ENCODE peak calls at places on chromosomes 7 and 10, in four cellular contexts. One of them, this sample, is unnamed.

GRCh38 chr10:93357680-93358079 is 124.5 kb downstream of the MYOF start:
- DNase-seq in GF-D8: no peak
- DNase-seq in stimulated activated CD4-positive, alpha-beta T cell treated with anti-CD3 and anti-CD28 coated beads, Interleukin-1b, Interleukin-23, amount 100 ng/mL, for 24 hours: no peak
- DNase-seq in HFFc6: peak; percentile 17
- DNase-seq in this sample: no peak

GRCh38 chr7:31096198-31096881 is 44.2 kb downstream of the ADCYAP1R1 start:
- DNase-seq in GF-D8: no peak
- DNase-seq in stimulated activated CD4-positive, alpha-beta T cell treated with anti-CD3 and anti-CD28 coated beads, Interleukin-1b, Interleukin-23, amount 100 ng/mL, for 24 hours: no peak
- DNase-seq in HFFc6: no peak
- DNase-seq in this sample: no peak

GRCh38 chr10:541750-542371 is 147.6 kb downstream of the DIP2C start:
- DNase-seq in GF-D8: no peak
- DNase-seq in stimulated activated CD4-positive, alpha-beta T cell treated with anti-CD3 and anti-CD28 coated beads, Interleukin-1b, Interleukin-23, amount 100 ng/mL, for 24 hours: no peak
- DNase-seq in HFFc6: no peak
- DNase-seq in this sample: no peak

GRCh38 chr10:77159538-77160110 is 478.0 kb downstream of the KCNMA1 start:
- DNase-seq in GF-D8: no peak
- DNase-seq in stimulated activated CD4-positive, alpha-beta T cell treated with anti-CD3 and anti-CD28 coated beads, Interleukin-1b, Interleukin-23, amount 100 ng/mL, for 24 hours: no peak
- DNase-seq in HFFc6: no peak
- DNase-seq in this sample: no peak

GRCh38 chr10:114634607-114634974 is 23.5 kb downstream of the ABLIM1 start:
- DNase-seq in GF-D8: no peak
- DNase-seq in stimulated activated CD4-positive, alpha-beta T cell treated with anti-CD3 and anti-CD28 coated beads, Interleukin-1b, Interleukin-23, amount 100 ng/mL, for 24 hours: no peak
- DNase-seq in HFFc6: peak; percentile 98
- DNase-seq in this sample: no peak

GRCh38 chr10:98676895-98677294 is 230.2 kb upstream of the HPS1 start:
- DNase-seq in GF-D8: no peak
- DNase-seq in stimulated activated CD4-positive, alpha-beta T cell treated with anti-CD3 and anti-CD28 coated beads, Interleukin-1b, Interleukin-23, amount 100 ng/mL, for 24 hours: no peak
- DNase-seq in HFFc6: peak; percentile 18
- DNase-seq in this sample: no peak

GRCh38 chr7:134262322-134262721 is 54.4 kb downstream of the SLC35B4 start:
- DNase-seq in GF-D8: no peak
- DNase-seq in stimulated activated CD4-positive, alpha-beta T cell treated with anti-CD3 and anti-CD28 coated beads, Interleukin-1b, Interleukin-23, amount 100 ng/mL, for 24 hours: no peak
- DNase-seq in HFFc6: no peak
- DNase-seq in this sample: no peak

GRCh38 chr10:63767512-63767911 is 246.3 kb downstream of the REEP3 start:
- DNase-seq in GF-D8: no peak
- DNase-seq in stimulated activated CD4-positive, alpha-beta T cell treated with anti-CD3 and anti-CD28 coated beads, Interleukin-1b, Interleukin-23, amount 100 ng/mL, for 24 hours: no peak
- DNase-seq in HFFc6: peak; percentile 30
- DNase-seq in this sample: no peak

GRCh38 chr7:117995850-117996650 is 122.8 kb upstream of the CTTNBP2 start:
- DNase-seq in GF-D8: no peak
- DNase-seq in stimulated activated CD4-positive, alpha-beta T cell treated with anti-CD3 and anti-CD28 coated beads, Interleukin-1b, Interleukin-23, amount 100 ng/mL, for 24 hours: no peak
- DNase-seq in HFFc6: no peak
- DNase-seq in this sample: no peak

GRCh38 chr10:9814285-9814866 is 1203.3 kb upstream of the CELF2 start:
- DNase-seq in GF-D8: no peak
- DNase-seq in stimulated activated CD4-positive, alpha-beta T cell treated with anti-CD3 and anti-CD28 coated beads, Interleukin-1b, Interleukin-23, amount 100 ng/mL, for 24 hours: no peak
- DNase-seq in HFFc6: no peak
- DNase-seq in this sample: no peak

GRCh38 chr7:48617988-48618387 is 306.4 kb upstream of the CDC14C start:
- DNase-seq in GF-D8: no peak
- DNase-seq in stimulated activated CD4-positive, alpha-beta T cell treated with anti-CD3 and anti-CD28 coated beads, Interleukin-1b, Interleukin-23, amount 100 ng/mL, for 24 hours: no peak
- DNase-seq in HFFc6: no peak
- DNase-seq in this sample: no peak

GRCh38 chr7:13104128-13104527 is 416.7 kb downstream of the ARL4A start:
- DNase-seq in GF-D8: no peak
- DNase-seq in stimulated activated CD4-positive, alpha-beta T cell treated with anti-CD3 and anti-CD28 coated beads, Interleukin-1b, Interleukin-23, amount 100 ng/mL, for 24 hours: no peak
- DNase-seq in HFFc6: no peak
- DNase-seq in this sample: no peak

GRCh38 chr7:42237162-42237821 is at the start of gene GLI3:
- DNase-seq in GF-D8: no peak
- DNase-seq in stimulated activated CD4-positive, alpha-beta T cell treated with anti-CD3 and anti-CD28 coated beads, Interleukin-1b, Interleukin-23, amount 100 ng/mL, for 24 hours: no peak
- DNase-seq in HFFc6: peak; percentile 90
- DNase-seq in this sample: peak; percentile 12

GRCh38 chr10:26509311-26509710 is 71.2 kb downstream of the APBB1IP start:
- DNase-seq in GF-D8: no peak
- DNase-seq in stimulated activated CD4-positive, alpha-beta T cell treated with anti-CD3 and anti-CD28 coated beads, Interleukin-1b, Interleukin-23, amount 100 ng/mL, for 24 hours: no peak
- DNase-seq in HFFc6: no peak
- DNase-seq in this sample: no peak

GRCh38 chr7:155963356-155963755 is 151.1 kb upstream of the SHH start:
- DNase-seq in GF-D8: no peak
- DNase-seq in stimulated activated CD4-positive, alpha-beta T cell treated with anti-CD3 and anti-CD28 coated beads, Interleukin-1b, Interleukin-23, amount 100 ng/mL, for 24 hours: no peak
- DNase-seq in HFFc6: no peak
- DNase-seq in this sample: no peak

GRCh38 chr10:60963441-60964256 is 19.7 kb upstream of the RHOBTB1 start:
- DNase-seq in GF-D8: no peak
- DNase-seq in stimulated activated CD4-positive, alpha-beta T cell treated with anti-CD3 and anti-CD28 coated beads, Interleukin-1b, Interleukin-23, amount 100 ng/mL, for 24 hours: no peak
- DNase-seq in HFFc6: peak; percentile 39
- DNase-seq in this sample: no peak

GRCh38 chr7:81186691-81187090 is 267.8 kb upstream of the SEMA3C start:
- DNase-seq in GF-D8: no peak
- DNase-seq in stimulated activated CD4-positive, alpha-beta T cell treated with anti-CD3 and anti-CD28 coated beads, Interleukin-1b, Interleukin-23, amount 100 ng/mL, for 24 hours: no peak
- DNase-seq in HFFc6: no peak
- DNase-seq in this sample: no peak

GRCh38 chr7:12866237-12866636 is 178.8 kb downstream of the ARL4A start:
- DNase-seq in GF-D8: no peak
- DNase-seq in stimulated activated CD4-positive, alpha-beta T cell treated with anti-CD3 and anti-CD28 coated beads, Interleukin-1b, Interleukin-23, amount 100 ng/mL, for 24 hours: no peak
- DNase-seq in HFFc6: no peak
- DNase-seq in this sample: no peak

GRCh38 chr10:60280475-60280874 is 109.2 kb downstream of the ANK3 start:
- DNase-seq in GF-D8: no peak
- DNase-seq in stimulated activated CD4-positive, alpha-beta T cell treated with anti-CD3 and anti-CD28 coated beads, Interleukin-1b, Interleukin-23, amount 100 ng/mL, for 24 hours: no peak
- DNase-seq in HFFc6: no peak
- DNase-seq in this sample: no peak

GRCh38 chr7:129202058-129202777 is 13.8 kb downstream of the SMO start:
- DNase-seq in GF-D8: no peak
- DNase-seq in stimulated activated CD4-positive, alpha-beta T cell treated with anti-CD3 and anti-CD28 coated beads, Interleukin-1b, Interleukin-23, amount 100 ng/mL, for 24 hours: no peak
- DNase-seq in HFFc6: no peak
- DNase-seq in this sample: no peak

GRCh38 chr7:48389977-48390376 is 218.7 kb downstream of the ABCA13 start:
- DNase-seq in GF-D8: peak; percentile 84
- DNase-seq in stimulated activated CD4-positive, alpha-beta T cell treated with anti-CD3 and anti-CD28 coated beads, Interleukin-1b, Interleukin-23, amount 100 ng/mL, for 24 hours: no peak
- DNase-seq in HFFc6: no peak
- DNase-seq in this sample: no peak

GRCh38 chr7:102933763-102934162 is 21.0 kb downstream of the LRRC17 start:
- DNase-seq in GF-D8: no peak
- DNase-seq in stimulated activated CD4-positive, alpha-beta T cell treated with anti-CD3 and anti-CD28 coated beads, Interleukin-1b, Interleukin-23, amount 100 ng/mL, for 24 hours: no peak
- DNase-seq in HFFc6: peak; percentile 90
- DNase-seq in this sample: no peak

GRCh38 chr10:78432582-78432981 is 398.9 kb downstream of the RPS24 start:
- DNase-seq in GF-D8: no peak
- DNase-seq in stimulated activated CD4-positive, alpha-beta T cell treated with anti-CD3 and anti-CD28 coated beads, Interleukin-1b, Interleukin-23, amount 100 ng/mL, for 24 hours: no peak
- DNase-seq in HFFc6: no peak
- DNase-seq in this sample: no peak

GRCh38 chr7:4797858-4798705 is 22.7 kb downstream of the AP5Z1 start:
- DNase-seq in GF-D8: no peak
- DNase-seq in stimulated activated CD4-positive, alpha-beta T cell treated with anti-CD3 and anti-CD28 coated beads, Interleukin-1b, Interleukin-23, amount 100 ng/mL, for 24 hours: peak; percentile 47
- DNase-seq in HFFc6: no peak
- DNase-seq in this sample: peak; percentile 54

GRCh38 chr10:124656113-124656490 is 88.1 kb downstream of the FAM53B start:
- DNase-seq in GF-D8: no peak
- DNase-seq in stimulated activated CD4-positive, alpha-beta T cell treated with anti-CD3 and anti-CD28 coated beads, Interleukin-1b, Interleukin-23, amount 100 ng/mL, for 24 hours: no peak
- DNase-seq in HFFc6: no peak
- DNase-seq in this sample: no peak

GRCh38 chr7:151076863-151077704 is 3.5 kb downstream of the FASTK start:
- DNase-seq in GF-D8: no peak
- DNase-seq in stimulated activated CD4-positive, alpha-beta T cell treated with anti-CD3 and anti-CD28 coated beads, Interleukin-1b, Interleukin-23, amount 100 ng/mL, for 24 hours: no peak
- DNase-seq in HFFc6: no peak
- DNase-seq in this sample: no peak

GRCh38 chr7:30911561-30911969 is at the start of gene AQP1:
- DNase-seq in GF-D8: no peak
- DNase-seq in stimulated activated CD4-positive, alpha-beta T cell treated with anti-CD3 and anti-CD28 coated beads, Interleukin-1b, Interleukin-23, amount 100 ng/mL, for 24 hours: no peak
- DNase-seq in HFFc6: no peak
- DNase-seq in this sample: no peak

GRCh38 chr10:129511086-129511485 is 44.0 kb downstream of the MGMT start:
- DNase-seq in GF-D8: no peak
- DNase-seq in stimulated activated CD4-positive, alpha-beta T cell treated with anti-CD3 and anti-CD28 coated beads, Interleukin-1b, Interleukin-23, amount 100 ng/mL, for 24 hours: no peak
- DNase-seq in HFFc6: no peak
- DNase-seq in this sample: no peak

GRCh38 chr7:88092676-88092999 is 127.2 kb downstream of the SRI start:
- DNase-seq in GF-D8: no peak
- DNase-seq in stimulated activated CD4-positive, alpha-beta T cell treated with anti-CD3 and anti-CD28 coated beads, Interleukin-1b, Interleukin-23, amount 100 ng/mL, for 24 hours: no peak
- DNase-seq in HFFc6: no peak
- DNase-seq in this sample: no peak

GRCh38 chr7:151118108-151119054 is 32.1 kb downstream of the AGAP3 start:
- DNase-seq in GF-D8: no peak
- DNase-seq in stimulated activated CD4-positive, alpha-beta T cell treated with anti-CD3 and anti-CD28 coated beads, Interleukin-1b, Interleukin-23, amount 100 ng/mL, for 24 hours: no peak
- DNase-seq in HFFc6: no peak
- DNase-seq in this sample: no peak

GRCh38 chr7:19464241-19464640 is 244.6 kb downstream of the POLR1F start:
- DNase-seq in GF-D8: no peak
- DNase-seq in stimulated activated CD4-positive, alpha-beta T cell treated with anti-CD3 and anti-CD28 coated beads, Interleukin-1b, Interleukin-23, amount 100 ng/mL, for 24 hours: no peak
- DNase-seq in HFFc6: no peak
- DNase-seq in this sample: no peak

GRCh38 chr7:14698239-14698638 is 204.3 kb downstream of the DGKB start:
- DNase-seq in GF-D8: no peak
- DNase-seq in stimulated activated CD4-positive, alpha-beta T cell treated with anti-CD3 and anti-CD28 coated beads, Interleukin-1b, Interleukin-23, amount 100 ng/mL, for 24 hours: no peak
- DNase-seq in HFFc6: peak; percentile 15
- DNase-seq in this sample: no peak

GRCh38 chr7:148625342-148625741 is 34.8 kb downstream of the C7orf33 start:
- DNase-seq in GF-D8: no peak
- DNase-seq in stimulated activated CD4-positive, alpha-beta T cell treated with anti-CD3 and anti-CD28 coated beads, Interleukin-1b, Interleukin-23, amount 100 ng/mL, for 24 hours: no peak
- DNase-seq in HFFc6: no peak
- DNase-seq in this sample: no peak

GRCh38 chr10:120971671-120972070 is 120.5 kb downstream of the WDR11 start:
- DNase-seq in GF-D8: no peak
- DNase-seq in stimulated activated CD4-positive, alpha-beta T cell treated with anti-CD3 and anti-CD28 coated beads, Interleukin-1b, Interleukin-23, amount 100 ng/mL, for 24 hours: no peak
- DNase-seq in HFFc6: no peak
- DNase-seq in this sample: no peak

GRCh38 chr7:92794386-92794785 is 42.0 kb downstream of the CDK6 start:
- DNase-seq in GF-D8: no peak
- DNase-seq in stimulated activated CD4-positive, alpha-beta T cell treated with anti-CD3 and anti-CD28 coated beads, Interleukin-1b, Interleukin-23, amount 100 ng/mL, for 24 hours: no peak
- DNase-seq in HFFc6: no peak
- DNase-seq in this sample: no peak

GRCh38 chr7:1646957-1647891 is 22.9 kb upstream of the ELFN1 start:
- DNase-seq in GF-D8: no peak
- DNase-seq in stimulated activated CD4-positive, alpha-beta T cell treated with anti-CD3 and anti-CD28 coated beads, Interleukin-1b, Interleukin-23, amount 100 ng/mL, for 24 hours: no peak
- DNase-seq in HFFc6: no peak
- DNase-seq in this sample: no peak

GRCh38 chr10:76432274-76433012 is 1001.0 kb downstream of the LRMDA start:
- DNase-seq in GF-D8: no peak
- DNase-seq in stimulated activated CD4-positive, alpha-beta T cell treated with anti-CD3 and anti-CD28 coated beads, Interleukin-1b, Interleukin-23, amount 100 ng/mL, for 24 hours: no peak
- DNase-seq in HFFc6: peak; percentile 65
- DNase-seq in this sample: no peak

GRCh38 chr7:115122388-115122787 is 200.5 kb downstream of the MDFIC start:
- DNase-seq in GF-D8: no peak
- DNase-seq in stimulated activated CD4-positive, alpha-beta T cell treated with anti-CD3 and anti-CD28 coated beads, Interleukin-1b, Interleukin-23, amount 100 ng/mL, for 24 hours: no peak
- DNase-seq in HFFc6: no peak
- DNase-seq in this sample: no peak

GRCh38 chr7:88202799-88203198 is 17.0 kb downstream of the SRI start:
- DNase-seq in GF-D8: no peak
- DNase-seq in stimulated activated CD4-positive, alpha-beta T cell treated with anti-CD3 and anti-CD28 coated beads, Interleukin-1b, Interleukin-23, amount 100 ng/mL, for 24 hours: no peak
- DNase-seq in HFFc6: no peak
- DNase-seq in this sample: no peak